ENCODE peak calls at places on chromosomes 5 and 9, in six cellular contexts. Y, S, G, X, F and R are unnamed samples.

GRCh38 chr5:148465381-148466290 is 81.9 kb downstream of the FBXO38 start:
- DNase-seq in G (no peak), F (no peak), Y (no peak), S (no peak), X (no peak), R (no peak)

GRCh38 chr5:180869587-180869986 is 8.5 kb upstream of the ZFP62 start:
- DNase-seq in G (no peak), F (no peak), X (peak; percentile 64), Y (no peak), S (peak; percentile 39), R (no peak)

GRCh38 chr5:80198399-80198798 is 57.4 kb downstream of the SERINC5 start:
- DNase-seq in F (no peak), X (no peak), S (no peak), Y (no peak), G (no peak), R (no peak)

GRCh38 chr5:111820072-111820471 is 63.1 kb upstream of the NREP start:
- DNase-seq in Y (no peak), X (no peak), F (peak; percentile 6), S (no peak), G (no peak), R (no peak)

GRCh38 chr5:85049020-85049419 is 664.3 kb upstream of the EDIL3 start:
- DNase-seq in F (no peak), X (no peak), Y (no peak), G (no peak), S (no peak), R (no peak)

GRCh38 chr5:175736652-175737051 is 78.8 kb downstream of the HRH2 start:
- DNase-seq in X (no peak), G (no peak), F (no peak), Y (no peak), S (no peak), R (no peak)

GRCh38 chr9:87193925-87194380 is 246.6 kb upstream of the GAS1 start:
- DNase-seq in F (no peak), Y (no peak), G (no peak), X (no peak), S (no peak), R (no peak)

GRCh38 chr5:13821366-13821765 is 123.1 kb downstream of the DNAH5 start:
- DNase-seq in Y (no peak), X (no peak), G (no peak), S (no peak), F (no peak), R (no peak)

GRCh38 chr5:44665101-44665701 is 143.5 kb upstream of the MRPS30 start:
- DNase-seq in X (no peak), S (no peak), F (no peak), G (no peak), Y (no peak), R (no peak)

GRCh38 chr5:32365623-32366022 is 52.9 kb upstream of the MTMR12 start:
- DNase-seq in G (no peak), X (no peak), S (no peak), F (no peak), Y (no peak), R (no peak)

GRCh38 chr5:145084834-145085233 is 750.3 kb downstream of the PRELID2 start:
- DNase-seq in Y (no peak), S (no peak), F (no peak), X (no peak), G (no peak), R (no peak)

GRCh38 chr9:98280574-98280973 is 25.1 kb upstream of the TBC1D2 start:
- DNase-seq in S (no peak), G (no peak), Y (no peak), X (no peak), F (no peak), R (no peak)

GRCh38 chr9:133653638-133654037 is 17.5 kb downstream of the DBH start:
- DNase-seq in F (no peak), S (no peak), Y (no peak), X (no peak), G (no peak), R (no peak)

GRCh38 chr5:531749-532315 is 7.6 kb upstream of the SLC9A3 start:
- DNase-seq in Y (no peak), S (no peak), X (no peak), G (no peak), F (no peak), R (no peak)

GRCh38 chr9:134943411-134943810 is 25.7 kb upstream of the FCN1 start:
- DNase-seq in S (no peak), F (no peak), G (no peak), Y (no peak), X (no peak), R (no peak)

GRCh38 chr9:18390393-18390792 is 83.6 kb upstream of the ADAMTSL1 start:
- DNase-seq in X (no peak), S (no peak), G (no peak), Y (no peak), F (no peak), R (no peak)

GRCh38 chr9:18393340-18394130 is 80.4 kb upstream of the ADAMTSL1 start:
- DNase-seq in G (peak; percentile 39), S (no peak), Y (no peak), F (no peak), X (peak; percentile 27), R (no peak)

GRCh38 chr9:18397076-18397475 is 76.9 kb upstream of the ADAMTSL1 start:
- DNase-seq in Y (no peak), S (no peak), F (no peak), X (no peak), G (no peak), R (no peak)

GRCh38 chr9:18394847-18395355 is 79.1 kb upstream of the ADAMTSL1 start:
- DNase-seq in Y (no peak), X (no peak), G (no peak), F (no peak), S (no peak), R (no peak)

DNA sequence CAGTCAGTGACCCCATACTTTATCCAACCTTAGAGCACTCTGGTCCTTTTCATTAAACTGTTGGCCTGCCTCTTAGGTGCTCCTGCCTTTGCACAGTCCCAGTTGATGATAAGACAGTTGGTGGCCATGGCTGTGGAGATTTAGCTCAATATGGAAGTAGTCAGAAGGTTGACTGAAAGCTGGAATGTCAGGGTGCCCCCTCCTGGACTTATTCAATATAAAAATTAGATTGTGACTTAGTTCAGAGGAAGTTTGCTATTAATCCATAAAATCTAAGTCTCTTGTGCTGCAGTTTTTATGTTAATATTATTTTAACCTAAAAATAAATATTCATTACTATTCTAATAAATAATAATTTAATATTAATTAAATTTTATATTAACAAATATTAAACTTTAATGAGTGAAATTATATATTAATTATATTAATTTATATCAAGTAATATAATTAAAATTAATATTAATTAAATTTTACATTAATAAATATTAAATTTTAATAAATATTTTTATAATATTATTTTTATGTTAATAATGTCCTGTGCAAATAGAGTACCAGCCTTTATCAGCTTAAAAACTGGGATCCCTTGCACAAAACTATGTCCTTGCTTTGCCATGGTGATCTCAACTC is 77.7 kb upstream of the ADAMTSL1 start:
- DNase-seq in X (no peak), S (no peak), G (no peak), F (no peak), Y (no peak), R (no peak)
- TF ChIP-seq CTCF in X (no peak), S (no peak), G (no peak), F (peak; percentile 23), Y (no peak), R (peak; percentile 8)

GRCh38 chr5:4859489-4860211 is 280.5 kb upstream of the ADAMTS16 start:
- DNase-seq in S (no peak), X (no peak), Y (no peak), G (no peak), F (no peak), R (no peak)

GRCh38 chr5:4866131-4866659 is 273.9 kb upstream of the ADAMTS16 start:
- DNase-seq in S (no peak), G (no peak), Y (no peak), F (no peak), X (no peak), R (no peak)

GRCh38 chr5:4866817-4867216 is 273.3 kb upstream of the ADAMTS16 start:
- DNase-seq in F (no peak), Y (no peak), S (no peak), G (no peak), X (no peak), R (no peak)

GRCh38 chr5:4857761-4858160 is 282.4 kb upstream of the ADAMTS16 start:
- DNase-seq in F (no peak), X (no peak), S (no peak), Y (no peak), G (no peak), R (no peak)

DNA sequence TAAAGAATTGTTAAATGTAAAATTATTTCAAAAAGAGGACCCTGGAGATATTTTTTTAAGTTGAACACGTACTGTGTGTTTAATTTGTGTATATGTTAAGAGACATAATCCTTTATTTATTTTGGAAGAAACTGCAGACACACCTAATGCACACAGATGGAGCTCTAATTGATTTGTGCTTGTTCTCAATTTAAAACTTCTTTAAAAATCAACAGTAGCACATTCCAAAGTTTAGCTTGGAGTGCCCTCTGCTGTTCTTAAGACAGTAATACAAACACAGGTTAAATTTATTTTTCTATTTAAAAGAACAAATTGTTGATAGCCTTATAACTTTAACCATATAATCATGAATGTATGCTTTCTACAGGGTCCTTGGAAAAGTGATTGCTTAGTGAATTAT is 277.6 kb upstream of the ADAMTS16 start:
- DNase-seq in X (no peak), F (no peak), Y (no peak), S (no peak), G (no peak), R (no peak)
- TF ChIP-seq CTCF in X (peak; percentile 15), F (peak; percentile 67), Y (peak; percentile 39), S (no peak), G (peak; percentile 70), R (peak; percentile 53)

DNA sequence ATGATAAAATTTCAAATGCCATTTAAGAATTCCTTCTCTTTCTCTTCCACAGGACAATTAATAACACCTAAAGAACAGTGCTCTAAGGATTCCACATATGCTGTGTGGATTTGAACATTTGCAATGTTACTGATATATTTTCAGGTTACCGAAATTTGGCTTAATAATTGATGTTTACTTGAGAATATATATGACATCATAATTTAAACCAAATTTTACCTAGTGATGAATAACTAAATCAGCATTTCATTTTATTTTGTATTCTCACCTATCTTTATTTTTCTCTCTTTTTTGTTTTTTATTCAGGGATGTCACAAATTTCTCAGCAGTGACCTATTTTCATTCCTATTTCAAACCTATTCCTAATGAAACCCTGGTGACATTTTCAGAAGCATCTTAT is 429.6 kb downstream of the SLCO4C1 start:
- DNase-seq in Y (no peak), X (no peak), G (no peak), F (no peak), S (no peak), R (no peak)
- TF ChIP-seq CTCF in Y (no peak), X (no peak), G (no peak), F (no peak), S (no peak), R (no peak)

GRCh38 chr5:10034008-10034407 is 215.7 kb downstream of the ATPSCKMT start:
- DNase-seq in Y (no peak), S (no peak), G (peak; percentile 44), X (no peak), F (no peak), R (no peak)
- TF ChIP-seq CTCF in Y (no peak), S (no peak), G (no peak), X (no peak), F (no peak), R (no peak)